ENCODE peak calls at places on chromosomes 6 and 20, in seven cellular contexts. J is Panc1, S is aorta, Q is brain microvascular endothelial cell, B is psoas muscle, M is mammary epithelial cell, D is neural progenitor cell. C is an unnamed sample.

GRCh38 chr6:69917834-69918233 is 51.5 kb downstream of the COL19A1 start:
- DNase-seq in J (no peak), S (no peak), Q (peak; percentile 88), B (no peak), M (peak; percentile 94), D (no peak), C (no peak)

GRCh38 chr6:110799181-110799580 is 16.1 kb downstream of the CDK19 start:
- DNase-seq in J (no peak), S (no peak), Q (no peak), B (no peak), M (no peak), D (no peak), C (no peak)

GRCh38 chr6:81265106-81265505 is 487.4 kb downstream of the TENT5A start:
- DNase-seq in J (no peak), S (peak; percentile 80), Q (peak; percentile 32), B (peak; percentile 57), M (no peak), D (no peak), C (peak; percentile 40)

GRCh38 chr6:16909599-16910360 is 148.5 kb upstream of the ATXN1 start:
- DNase-seq in J (no peak), S (no peak), Q (peak; percentile 86), B (no peak), M (peak; percentile 77), D (no peak), C (no peak)

GRCh38 chr6:10391799-10392198 is 23.1 kb downstream of the TFAP2A start:
- DNase-seq in J (no peak), S (no peak), Q (no peak), B (no peak), M (no peak), D (no peak), C (no peak)

GRCh38 chr6:112640895-112641294 is 293.8 kb downstream of the RFPL4B start:
- DNase-seq in J (no peak), S (no peak), Q (peak; percentile 63), B (no peak), M (peak; percentile 56), D (no peak), C (no peak)

GRCh38 chr6:35213161-35213823 is 464 bp upstream of the SCUBE3 start:
- DNase-seq in J (no peak), S (peak; percentile 82), Q (no peak), B (no peak), M (no peak), D (peak; percentile 97), C (no peak)

GRCh38 chr6:13635948-13636658 is 21.0 kb downstream of the NOL7 start:
- DNase-seq in J (no peak), S (no peak), Q (no peak), B (no peak), M (no peak), D (no peak), C (no peak)

GRCh38 chr6:93677297-93677965 is 258.1 kb upstream of the EPHA7 start:
- DNase-seq in J (no peak), S (no peak), Q (no peak), B (no peak), M (no peak), D (no peak), C (no peak)

GRCh38 chr6:25635886-25636317 is 16.1 kb upstream of the SCGN start:
- DNase-seq in J (no peak), S (no peak), Q (no peak), B (no peak), M (no peak), D (peak; percentile 83), C (no peak)

GRCh38 chr20:17742426-17743130 is 42.8 kb downstream of the BANF2 start:
- DNase-seq in J (no peak), S (no peak), Q (no peak), B (no peak), M (no peak), D (no peak), C (no peak)

GRCh38 chr20:7155282-7155681 is 387.8 kb downstream of the BMP2 start:
- DNase-seq in J (no peak), S (no peak), Q (no peak), B (no peak), M (no peak), D (no peak), C (no peak)

GRCh38 chr6:71419954-71420692 is 131.5 kb downstream of the OGFRL1 start:
- DNase-seq in J (no peak), S (peak; percentile 89), Q (no peak), B (peak; percentile 67), M (no peak), D (peak; percentile 85), C (peak; percentile 80)

GRCh38 chr6:168584671-168585070 is 143.7 kb downstream of the SMOC2 start:
- DNase-seq in J (no peak), S (peak; percentile 12), Q (no peak), B (no peak), M (no peak), D (no peak), C (no peak)

GRCh38 chr20:45313943-45314342 is 5.8 kb upstream of the MATN4 start:
- DNase-seq in J (no peak), S (peak; percentile 64), Q (no peak), B (no peak), M (no peak), D (no peak), C (no peak)

GRCh38 chr20:45312241-45312640 is 4.1 kb upstream of the MATN4 start:
- DNase-seq in J (no peak), S (peak; percentile 72), Q (no peak), B (no peak), M (no peak), D (no peak), C (no peak)

GRCh38 chr20:45313065-45313695 is 5.1 kb upstream of the MATN4 start:
- DNase-seq in J (no peak), S (peak; percentile 35), Q (no peak), B (no peak), M (no peak), D (no peak), C (no peak)

GRCh38 chr20:45309075-45309474 is 976 bp upstream of the MATN4 start:
- DNase-seq in J (no peak), S (peak; percentile 31), Q (no peak), B (no peak), M (no peak), D (no peak), C (peak; percentile 23)

DNA sequence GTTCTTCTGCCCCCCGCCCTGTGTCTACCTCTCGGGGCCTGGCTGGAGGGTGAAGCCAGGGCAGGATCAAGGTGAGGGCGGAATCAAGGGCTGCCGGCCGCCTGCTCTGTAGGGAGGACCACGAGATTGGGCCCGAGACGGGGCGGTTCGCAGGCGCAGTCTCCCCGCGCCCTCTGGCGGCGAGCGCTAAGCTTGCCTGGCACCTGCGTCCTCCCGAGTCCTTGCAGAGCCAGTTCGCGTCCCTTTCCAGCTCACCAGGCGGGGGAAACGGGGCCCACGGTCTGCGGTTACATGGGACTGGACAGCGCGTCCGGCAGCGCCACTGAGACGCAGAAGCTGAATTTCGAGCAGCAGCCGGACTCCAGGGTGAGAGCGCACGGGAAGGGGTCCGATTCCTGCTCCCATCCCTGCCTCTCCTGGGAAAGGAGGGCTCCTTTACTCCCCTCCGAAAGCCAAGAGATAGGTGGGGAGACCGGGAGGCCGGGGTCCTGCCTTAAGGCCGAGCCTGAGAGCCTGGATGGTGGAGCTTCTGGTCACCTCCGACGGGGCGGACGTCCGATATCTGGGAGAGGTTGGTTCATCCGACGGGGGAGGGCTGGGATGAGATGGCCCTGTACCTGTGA is 3.6 kb upstream of the MATN4 start:
- DNase-seq in J (no peak), S (peak; percentile 88), Q (no peak), B (peak; percentile 64), M (no peak), D (peak; percentile 85), C (no peak)
- H3K4me3 ChIP-seq in J (peak overlapping the region; percentile 26), S (no peak overlapping the region), Q (no peak overlapping the region), B (no peak overlapping the region), M (no peak overlapping the region), D (no peak overlapping the region), C (no peak overlapping the region)

DNA sequence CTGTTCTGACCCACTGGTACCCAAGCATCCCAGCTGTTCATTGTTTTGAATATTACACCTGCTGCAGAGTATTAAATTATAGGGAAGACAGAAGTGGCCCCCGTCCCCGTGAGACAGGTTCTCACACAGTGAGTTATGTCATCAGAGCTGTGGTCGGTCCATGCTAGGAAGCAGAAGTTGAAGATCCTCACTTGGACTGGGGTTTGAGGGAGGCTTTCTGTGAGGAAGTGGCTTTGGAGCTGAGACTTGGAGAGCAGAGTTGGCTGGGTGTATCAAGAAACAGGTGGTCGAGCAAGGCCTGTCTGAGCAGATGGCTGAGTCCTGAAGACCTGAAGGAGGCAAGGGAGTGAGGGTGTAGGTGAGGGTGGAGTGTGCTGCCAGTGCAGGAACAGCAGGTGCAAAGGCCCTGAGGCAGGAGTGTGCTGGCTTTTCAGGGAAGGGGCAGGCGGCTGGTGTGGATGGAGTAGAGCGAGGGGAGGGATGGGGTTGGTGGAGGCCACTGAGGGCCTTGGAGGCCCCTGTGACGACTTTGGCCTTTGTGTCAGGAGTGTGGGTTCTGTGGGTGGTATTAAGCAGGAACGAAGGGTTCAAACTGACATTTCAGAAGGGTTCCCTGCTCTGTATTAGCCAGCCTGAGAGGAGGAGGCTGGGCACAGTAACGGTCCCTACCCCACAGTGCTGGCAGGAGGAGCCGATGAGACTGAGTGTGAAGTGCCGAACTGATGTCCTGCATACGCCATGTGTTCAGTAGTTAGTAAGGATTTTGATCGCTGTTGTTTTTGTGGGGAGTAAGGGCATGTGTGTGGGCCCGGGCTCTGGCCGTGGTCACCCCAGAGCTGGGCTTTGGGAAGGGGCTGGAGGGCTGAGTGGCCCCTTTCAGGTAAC is 11.8 kb downstream of the SRC start:
- DNase-seq in J (no peak), S (peak; percentile 57), Q (no peak), B (no peak), M (no peak), D (no peak), C (peak; percentile 48)
- H3K27ac ChIP-seq in J (no peak overlapping the region), S (peak overlapping the region; percentile 4), Q (no peak overlapping the region), B (no peak overlapping the region), M (peak overlapping the region; percentile 26), D (peak overlapping the region; percentile 20), C (peak overlapping the region; percentile 48)

DNA sequence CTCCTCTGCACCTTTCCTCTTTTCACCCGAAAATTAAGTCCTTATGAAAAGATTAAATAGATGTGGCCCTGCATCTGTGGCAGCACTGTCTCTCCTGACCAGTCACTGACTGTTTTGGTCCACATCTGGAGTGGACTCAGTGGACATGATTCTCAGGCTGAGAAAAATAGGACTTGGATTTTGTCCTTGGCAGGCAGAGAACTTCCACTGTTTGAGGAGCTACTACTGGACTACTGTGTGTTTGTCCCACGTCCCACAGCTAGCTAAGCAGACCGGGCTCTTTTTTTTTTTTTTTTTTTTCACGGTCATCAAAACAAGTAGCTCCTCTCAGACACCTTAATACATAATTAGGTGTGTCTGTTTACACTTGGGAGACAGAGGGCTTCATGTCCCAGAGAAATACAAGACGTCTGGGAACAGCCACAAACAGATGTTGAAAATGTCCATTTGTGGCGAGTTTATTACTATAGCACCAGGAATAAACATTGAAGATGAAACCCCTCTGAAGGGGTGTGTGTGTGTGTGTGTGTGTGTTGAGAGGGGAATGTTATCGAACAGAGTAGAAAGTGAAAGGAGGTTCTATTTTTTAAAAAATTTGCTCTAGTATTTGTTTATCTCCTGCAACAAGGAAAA is 155.0 kb upstream of the SUPT3H start:
- DNase-seq in J (no peak), S (no peak), Q (peak; percentile 42), B (no peak), M (no peak), D (no peak), C (no peak)
- H3K4me3 ChIP-seq in J (no peak overlapping the region), S (no peak overlapping the region), Q (no peak overlapping the region), B (peak overlapping the region; percentile 52), M (peak overlapping the region; percentile 28), D (no peak overlapping the region), C (peak overlapping the region; percentile 12)

DNA sequence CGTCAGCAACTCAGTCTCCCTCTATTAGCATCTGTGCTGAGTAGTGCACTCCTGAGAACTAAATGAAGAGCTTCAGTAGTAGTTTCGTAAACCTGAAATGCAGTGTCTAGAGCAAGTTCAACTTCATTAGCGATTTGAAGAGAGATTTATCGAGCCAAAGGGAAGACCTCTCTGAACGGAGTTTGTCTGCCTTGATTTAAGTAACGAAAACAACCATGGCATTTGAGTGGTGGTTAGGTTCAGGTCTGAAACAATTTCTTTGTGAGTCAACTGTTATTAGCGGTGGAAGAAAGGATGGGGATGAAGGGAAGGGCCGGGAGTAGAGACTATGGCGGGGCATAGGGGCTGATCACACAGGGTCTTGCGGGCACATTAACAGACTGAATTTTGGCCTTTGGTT is 150.5 kb downstream of the BCAS1 start:
- DNase-seq in J (no peak), S (no peak), Q (no peak), B (no peak), M (no peak), D (no peak), C (no peak)
- H3K27ac ChIP-seq in J (peak overlapping the region; percentile 100), S (no peak overlapping the region), Q (no peak overlapping the region), B (no peak overlapping the region), M (no peak overlapping the region), D (no peak overlapping the region), C (no peak overlapping the region)

C was measured in tibial artery.